ENCODE peak calls at places on chromosomes 7 and 10, in six cellular contexts. One of them, this sample, is unnamed.

GRCh38 chr7:45155941-45156340 is 1.6 kb upstream of the RAMP3 start:
- DNase-seq in dorsolateral prefrontal cortex: no peak
- DNase-seq in ovary: no peak
- DNase-seq in left ventricle myocardium inferior: no peak
- DNase-seq in GM12865: no peak
- DNase-seq in MM.1S: no peak
- DNase-seq in this sample: no peak

GRCh38 chr7:151876112-151876898 is 610 bp downstream of the PRKAG2 start:
- DNase-seq in dorsolateral prefrontal cortex: no peak
- DNase-seq in ovary: peak; percentile 90
- DNase-seq in left ventricle myocardium inferior: peak; percentile 86
- DNase-seq in GM12865: peak; percentile 51
- DNase-seq in MM.1S: no peak
- DNase-seq in this sample: no peak

GRCh38 chr7:142689439-142690168 is 59.7 kb upstream of the PRSS1 start:
- DNase-seq in dorsolateral prefrontal cortex: no peak
- DNase-seq in ovary: no peak
- DNase-seq in left ventricle myocardium inferior: no peak
- DNase-seq in GM12865: no peak
- DNase-seq in MM.1S: no peak
- DNase-seq in this sample: no peak

GRCh38 chr10:92573091-92573797 is 649 bp downstream of the IDE start:
- DNase-seq in dorsolateral prefrontal cortex: peak; percentile 24
- DNase-seq in ovary: peak; percentile 45
- DNase-seq in left ventricle myocardium inferior: no peak
- DNase-seq in GM12865: peak; percentile 47
- DNase-seq in MM.1S: peak; percentile 62
- DNase-seq in this sample: no peak

GRCh38 chr10:14838582-14839304 is 637 bp downstream of the HSPA14 start:
- DNase-seq in dorsolateral prefrontal cortex: no peak
- DNase-seq in ovary: peak; percentile 64
- DNase-seq in left ventricle myocardium inferior: peak; percentile 29
- DNase-seq in GM12865: peak; percentile 44
- DNase-seq in MM.1S: peak; percentile 30
- DNase-seq in this sample: no peak

GRCh38 chr10:2011106-2011716 is 273.9 kb upstream of the ADARB2 start:
- DNase-seq in dorsolateral prefrontal cortex: no peak
- DNase-seq in ovary: no peak
- DNase-seq in left ventricle myocardium inferior: no peak
- DNase-seq in GM12865: no peak
- DNase-seq in MM.1S: no peak
- DNase-seq in this sample: no peak

GRCh38 chr7:154931906-154932305 is 71.0 kb downstream of the PAXIP1 start:
- DNase-seq in dorsolateral prefrontal cortex: no peak
- DNase-seq in ovary: no peak
- DNase-seq in left ventricle myocardium inferior: no peak
- DNase-seq in GM12865: no peak
- DNase-seq in MM.1S: no peak
- DNase-seq in this sample: no peak

GRCh38 chr10:29841724-29842649 is 207.2 kb upstream of the SVIL start:
- DNase-seq in dorsolateral prefrontal cortex: no peak
- DNase-seq in ovary: peak; percentile 50
- DNase-seq in left ventricle myocardium inferior: peak; percentile 70
- DNase-seq in GM12865: no peak
- DNase-seq in MM.1S: no peak
- DNase-seq in this sample: peak; percentile 86

GRCh38 chr10:89549510-89549909 is 14.1 kb upstream of the SLC16A12 start:
- DNase-seq in dorsolateral prefrontal cortex: no peak
- DNase-seq in ovary: no peak
- DNase-seq in left ventricle myocardium inferior: no peak
- DNase-seq in GM12865: no peak
- DNase-seq in MM.1S: no peak
- DNase-seq in this sample: no peak

GRCh38 chr7:138204989-138205298 is 128.7 kb downstream of the AKR1D1 start:
- DNase-seq in dorsolateral prefrontal cortex: no peak
- DNase-seq in ovary: no peak
- DNase-seq in left ventricle myocardium inferior: no peak
- DNase-seq in GM12865: no peak
- DNase-seq in MM.1S: no peak
- DNase-seq in this sample: no peak

GRCh38 chr10:5758927-5759326 is 54.3 kb downstream of the GDI2 start:
- DNase-seq in dorsolateral prefrontal cortex: no peak
- DNase-seq in ovary: no peak
- DNase-seq in left ventricle myocardium inferior: no peak
- DNase-seq in GM12865: no peak
- DNase-seq in MM.1S: no peak
- DNase-seq in this sample: no peak

GRCh38 chr10:49362596-49363260 is 33.2 kb downstream of the DRGX start:
- DNase-seq in dorsolateral prefrontal cortex: no peak
- DNase-seq in ovary: no peak
- DNase-seq in left ventricle myocardium inferior: no peak
- DNase-seq in GM12865: peak; percentile 74
- DNase-seq in MM.1S: no peak
- DNase-seq in this sample: peak; percentile 53

GRCh38 chr7:40915061-40915460 is 780.3 kb downstream of the SUGCT start:
- DNase-seq in dorsolateral prefrontal cortex: no peak
- DNase-seq in ovary: no peak
- DNase-seq in left ventricle myocardium inferior: no peak
- DNase-seq in GM12865: no peak
- DNase-seq in MM.1S: no peak
- DNase-seq in this sample: no peak

GRCh38 chr10:8998751-8999150 is 944.3 kb downstream of the GATA3 start:
- DNase-seq in dorsolateral prefrontal cortex: no peak
- DNase-seq in ovary: no peak
- DNase-seq in left ventricle myocardium inferior: no peak
- DNase-seq in GM12865: no peak
- DNase-seq in MM.1S: no peak
- DNase-seq in this sample: no peak

GRCh38 chr7:29980151-29980550 is 9.4 kb downstream of the SCRN1 start:
- DNase-seq in dorsolateral prefrontal cortex: no peak
- DNase-seq in ovary: no peak
- DNase-seq in left ventricle myocardium inferior: no peak
- DNase-seq in GM12865: no peak
- DNase-seq in MM.1S: no peak
- DNase-seq in this sample: no peak

GRCh38 chr7:23467731-23468720 is 2.3 kb downstream of the IGF2BP3 start:
- DNase-seq in dorsolateral prefrontal cortex: no peak
- DNase-seq in ovary: no peak
- DNase-seq in left ventricle myocardium inferior: no peak
- DNase-seq in GM12865: peak; percentile 81
- DNase-seq in MM.1S: peak; percentile 36
- DNase-seq in this sample: no peak

GRCh38 chr7:27220440-27220955 is 20.6 kb upstream of the HOXA13 start:
- DNase-seq in dorsolateral prefrontal cortex: no peak
- DNase-seq in ovary: no peak
- DNase-seq in left ventricle myocardium inferior: no peak
- DNase-seq in GM12865: no peak
- DNase-seq in MM.1S: no peak
- DNase-seq in this sample: no peak

GRCh38 chr10:6244510-6244909 is 41.8 kb downstream of the PFKFB3 start:
- DNase-seq in dorsolateral prefrontal cortex: no peak
- DNase-seq in ovary: no peak
- DNase-seq in left ventricle myocardium inferior: no peak
- DNase-seq in GM12865: no peak
- DNase-seq in MM.1S: no peak
- DNase-seq in this sample: no peak

GRCh38 chr7:137986252-137987010 is 15.5 kb downstream of the CREB3L2 start:
- DNase-seq in dorsolateral prefrontal cortex: no peak
- DNase-seq in ovary: peak; percentile 61
- DNase-seq in left ventricle myocardium inferior: no peak
- DNase-seq in GM12865: peak; percentile 70
- DNase-seq in MM.1S: no peak
- DNase-seq in this sample: no peak

GRCh38 chr7:4265056-4265455 is 417.0 kb upstream of the FOXK1 start:
- DNase-seq in dorsolateral prefrontal cortex: no peak
- DNase-seq in ovary: no peak
- DNase-seq in left ventricle myocardium inferior: no peak
- DNase-seq in GM12865: no peak
- DNase-seq in MM.1S: no peak
- DNase-seq in this sample: peak; percentile 83

DNA sequence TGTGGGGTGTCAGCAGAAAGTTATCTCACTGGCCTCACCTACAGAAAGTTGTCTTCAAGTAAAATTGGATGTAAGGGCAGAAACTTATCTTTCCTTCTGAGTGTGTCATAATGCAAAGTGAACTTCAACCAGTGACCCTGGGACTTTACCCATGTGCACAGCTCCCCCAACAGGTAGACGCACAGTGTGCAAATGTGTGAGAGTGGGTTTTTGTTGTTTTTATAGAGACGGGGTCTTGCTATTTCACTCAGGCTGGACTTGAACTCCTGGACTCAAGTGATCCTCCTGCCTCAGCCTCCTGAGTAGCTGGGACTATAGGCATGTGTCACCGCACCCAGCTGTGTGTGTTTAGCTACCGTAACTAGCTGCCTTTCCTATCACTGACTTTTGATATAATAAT is 6.4 kb upstream of the KAZALD1 start:
- DNase-seq in dorsolateral prefrontal cortex: no peak
- DNase-seq in ovary: no peak
- DNase-seq in left ventricle myocardium inferior: no peak
- DNase-seq in GM12865: no peak
- DNase-seq in MM.1S: no peak
- DNase-seq in this sample: no peak
- TF ChIP-seq CTCF in dorsolateral prefrontal cortex: no peak
- TF ChIP-seq CTCF in ovary: no peak
- TF ChIP-seq CTCF in left ventricle myocardium inferior: no peak
- TF ChIP-seq CTCF in GM12865: no peak
- TF ChIP-seq CTCF in MM.1S: peak; percentile 17
- TF ChIP-seq CTCF in this sample: peak; percentile 9

DNA sequence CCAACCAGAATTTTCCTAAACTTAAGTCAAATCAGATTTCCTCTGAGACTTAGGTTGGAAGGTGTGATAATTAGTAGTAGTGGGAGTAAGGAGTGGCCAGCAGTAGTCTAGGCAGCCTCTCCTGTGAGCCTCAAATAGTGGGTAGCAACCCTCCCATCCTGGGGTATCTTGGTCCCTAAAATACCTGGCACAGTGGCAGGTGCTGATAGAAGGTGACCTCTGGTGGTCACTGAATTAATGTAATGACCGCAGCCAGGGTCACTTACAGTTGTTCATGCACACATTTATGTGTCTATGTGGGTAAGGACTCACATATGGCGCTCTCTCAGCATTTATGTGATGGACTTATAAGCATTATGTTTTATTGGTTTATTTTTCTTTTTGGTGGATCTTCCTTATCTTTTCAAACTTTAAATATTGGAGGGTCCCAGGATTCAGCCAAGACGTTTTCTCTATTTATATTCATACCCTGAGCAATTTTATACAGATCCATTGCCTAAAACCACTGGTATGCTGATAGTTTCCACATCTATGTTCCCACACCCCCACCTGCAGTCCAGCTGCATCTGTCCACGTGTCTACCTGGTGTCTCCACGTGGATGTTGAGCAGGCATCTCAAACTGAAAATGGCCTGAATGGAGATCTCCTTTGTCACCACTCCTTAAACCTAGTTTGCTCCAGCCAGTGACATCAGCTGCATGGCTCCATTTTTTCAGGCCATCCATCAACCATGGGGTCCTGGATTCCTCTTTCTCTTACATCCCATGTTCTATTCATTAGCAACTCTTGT is 18.3 kb downstream of the BMPER start:
- DNase-seq in dorsolateral prefrontal cortex: no peak
- DNase-seq in ovary: no peak
- DNase-seq in left ventricle myocardium inferior: no peak
- DNase-seq in GM12865: no peak
- DNase-seq in MM.1S: no peak
- DNase-seq in this sample: no peak
- TF ChIP-seq CTCF in dorsolateral prefrontal cortex: no peak
- TF ChIP-seq CTCF in ovary: no peak
- TF ChIP-seq CTCF in left ventricle myocardium inferior: no peak
- TF ChIP-seq CTCF in GM12865: no peak
- TF ChIP-seq CTCF in MM.1S: no peak
- TF ChIP-seq CTCF in this sample: no peak

DNA sequence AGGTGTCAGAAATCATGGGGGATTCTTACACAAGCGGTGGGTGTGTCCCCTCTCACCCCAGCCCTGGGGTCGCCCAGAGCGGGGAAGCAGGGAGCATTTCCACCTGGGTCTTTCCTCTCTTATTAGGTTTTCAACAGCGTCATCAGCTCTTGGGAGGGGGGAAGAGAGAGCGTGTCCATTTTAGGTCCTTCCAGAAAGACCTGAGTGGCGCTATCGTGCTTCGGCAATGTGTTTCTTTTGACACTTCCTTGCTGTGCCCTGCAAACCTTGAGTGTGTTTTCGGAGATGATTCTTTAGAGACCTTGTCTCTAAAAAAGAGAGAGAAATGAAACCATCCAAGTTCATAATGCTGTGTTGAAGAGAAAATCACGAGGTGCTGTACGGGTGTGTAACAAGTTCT is 86.9 kb upstream of the PITRM1 start:
- DNase-seq in dorsolateral prefrontal cortex: no peak
- DNase-seq in ovary: no peak
- DNase-seq in left ventricle myocardium inferior: no peak
- DNase-seq in GM12865: no peak
- DNase-seq in MM.1S: no peak
- DNase-seq in this sample: no peak
- TF ChIP-seq CTCF in dorsolateral prefrontal cortex: no peak
- TF ChIP-seq CTCF in ovary: no peak
- TF ChIP-seq CTCF in left ventricle myocardium inferior: no peak
- TF ChIP-seq CTCF in GM12865: no peak
- TF ChIP-seq CTCF in MM.1S: no peak
- TF ChIP-seq CTCF in this sample: no peak

DNA sequence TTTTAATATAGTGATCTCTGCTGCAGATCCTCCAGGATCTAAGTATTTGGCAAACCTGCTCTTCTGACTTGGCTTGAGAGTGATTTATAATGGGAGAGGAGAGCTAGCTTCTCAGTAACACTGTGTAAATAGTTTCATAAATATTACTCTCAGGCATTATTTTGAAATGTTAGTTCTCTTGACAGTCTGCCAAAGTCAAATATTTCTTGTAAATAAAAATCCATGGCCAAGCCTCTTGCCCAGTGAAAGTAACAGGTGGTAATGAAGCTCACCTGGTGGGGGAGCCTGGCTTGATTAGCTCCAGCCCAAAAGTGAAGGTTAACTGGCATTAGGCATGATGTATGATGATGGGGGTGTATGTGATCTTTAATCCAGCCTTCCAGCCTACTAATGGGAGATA is 1055.9 kb downstream of the KCNMA1 start:
- DNase-seq in dorsolateral prefrontal cortex: no peak
- DNase-seq in ovary: no peak
- DNase-seq in left ventricle myocardium inferior: no peak
- DNase-seq in GM12865: no peak
- DNase-seq in MM.1S: no peak
- DNase-seq in this sample: no peak
- TF ChIP-seq CTCF in dorsolateral prefrontal cortex: no peak
- TF ChIP-seq CTCF in ovary: no peak
- TF ChIP-seq CTCF in left ventricle myocardium inferior: no peak
- TF ChIP-seq CTCF in GM12865: no peak
- TF ChIP-seq CTCF in MM.1S: no peak
- TF ChIP-seq CTCF in this sample: no peak

GRCh38 chr7:76358053-76358477 is 726 bp downstream of the YWHAG start:
- DNase-seq in dorsolateral prefrontal cortex: peak; percentile 62
- DNase-seq in ovary: peak; percentile 79
- DNase-seq in left ventricle myocardium inferior: peak; percentile 75
- DNase-seq in GM12865: peak; percentile 57
- DNase-seq in MM.1S: peak; percentile 53
- DNase-seq in this sample: no peak
- TF ChIP-seq CTCF in dorsolateral prefrontal cortex: no peak
- TF ChIP-seq CTCF in ovary: no peak
- TF ChIP-seq CTCF in left ventricle myocardium inferior: no peak
- TF ChIP-seq CTCF in GM12865: no peak
- TF ChIP-seq CTCF in MM.1S: no peak
- TF ChIP-seq CTCF in this sample: no peak